ENCODE peak calls at places on chromosomes 3 and 15, in seven cellular contexts. B is activated naive CD8-positive, alpha-beta T cell treated with anti-CD3 and anti-CD28 coated beads, Interleukin-2, amount 50 U/mL, for 24 hours; D is mucosa of descending colon; K is naive thymus-derived CD8-positive, alpha-beta T cell; T is stimulated activated effector memory CD8-positive, alpha-beta T cell treated with anti-CD3 and anti-CD28 coated beads, Interleukin-12 subunit alpha, Interleukin-12 subunit beta, amount 100 ng/mL, for 72 hours; E is activated T-cell treated with anti-CD3 and anti-CD28 coated beads, Interleukin-2, amount 50 U/mL, for 72 hours; Z is stimulated activated naive CD8-positive, alpha-beta T cell treated with anti-CD3 and anti-CD28 coated beads, Interleukin-15, Interleukin-2, amounts not matched to agents 100 U/mL and 50 U/mL, for 24 hours. C is an unnamed sample.
A peak's percentile ranks its signal among the peaks of the same experiment; 100 is the strongest.

GRCh38 chr3:15065550-15066007 is 464 bp upstream of the MRPS25 start:
- ATAC-seq in D (no peak), Z (no peak), T (no peak), K (no peak), E (no peak), B (no peak), C (no peak)

GRCh38 chr3:108298056-108298455 is 1.7 kb downstream of the HHLA2 start:
- ATAC-seq in E (no peak), T (no peak), K (no peak), Z (no peak), D (peak; percentile 52), B (no peak), C (no peak)

GRCh38 chr15:62119224-62119925 is 45.7 kb downstream of the C2CD4B start:
- ATAC-seq in D (peak; percentile 82), K (no peak), Z (peak; percentile 98), T (peak; percentile 95), E (peak; percentile 98), B (peak; percentile 97), C (peak; percentile 88)

GRCh38 chr15:49751191-49751590 is 130.3 kb downstream of the DTWD1 start:
- ATAC-seq in E (no peak), K (no peak), D (no peak), Z (no peak), B (no peak), T (no peak), C (no peak)

GRCh38 chr3:63450634-63451363 is 172.7 kb downstream of the SYNPR start:
- ATAC-seq in E (no peak), D (peak; percentile 93), T (no peak), B (no peak), Z (no peak), K (no peak), C (no peak)

GRCh38 chr15:79035111-79035601 is 55.4 kb downstream of the RASGRF1 start:
- ATAC-seq in K (no peak), T (no peak), Z (no peak), E (no peak), B (no peak), D (no peak), C (no peak)

GRCh38 chr15:33293619-33294309 is 17.0 kb upstream of the RYR3 start:
- ATAC-seq in K (no peak), Z (no peak), B (no peak), D (no peak), E (no peak), T (no peak), C (no peak)

GRCh38 chr3:50602675-50603191 is 8.8 kb downstream of the CISH start:
- ATAC-seq in E (no peak), B (no peak), Z (no peak), D (peak; percentile 29), T (no peak), K (no peak), C (no peak)

GRCh38 chr3:140933109-140933508 is 8.5 kb upstream of the SLC25A36 start:
- ATAC-seq in T (no peak), D (no peak), K (no peak), Z (no peak), E (no peak), B (no peak), C (no peak)

GRCh38 chr15:57323806-57324589 is 52.3 kb upstream of the CGNL1 start:
- ATAC-seq in K (peak; percentile 42), Z (no peak), D (peak; percentile 86), T (peak; percentile 29), E (peak; percentile 65), B (peak; percentile 27), C (peak; percentile 56)

GRCh38 chr3:134471521-134472193 is 14.1 kb downstream of the ANAPC13 start:
- ATAC-seq in K (no peak), Z (no peak), E (no peak), D (peak; percentile 22), B (no peak), T (no peak), C (no peak)

C was measured in activated T-helper 17 cell treated with anti-CD3 and anti-CD28 coated beads, Interleukin-2, amount 50 U/mL, for 72 hours.